ENCODE peak calls at places on chromosomes 4 and X, in six cellular contexts. V is H4, S is cardiac fibroblast, M is IMR-90, D is iris pigment epithelial cell, U is glutamatergic neuron. H is an unnamed sample.

GRCh38 chrX:153537080-153537479 is 19.6 kb downstream of the ATP2B3 start:
- DNase-seq in V (no peak), S (no peak), M (no peak), D (no peak), U (no peak), H (no peak)

GRCh38 chr4:152117054-152117453 is 356.2 kb upstream of the GATB start:
- DNase-seq in V (no peak), S (no peak), M (no peak), D (no peak), U (no peak), H (no peak)

GRCh38 chrX:116499780-116500179 is 37.0 kb upstream of the CT83 start:
- DNase-seq in V (peak; percentile 30), S (peak; percentile 52), M (no peak), D (peak; percentile 74), U (no peak), H (peak; percentile 6)

GRCh38 chr4:152850377-152850776 is 70.6 kb downstream of the ARFIP1 start:
- DNase-seq in V (peak; percentile 45), S (peak; percentile 40), M (peak; percentile 54), D (peak; percentile 67), U (no peak), H (peak; percentile 95)

GRCh38 chr4:13298655-13299054 is 185.5 kb downstream of the RAB28 start:
- DNase-seq in V (peak; percentile 43), S (no peak), M (peak; percentile 17), D (no peak), U (no peak), H (no peak)

GRCh38 chr4:54102747-54103146 is 2.8 kb downstream of the GSX2 start:
- DNase-seq in V (no peak), S (no peak), M (no peak), D (no peak), U (no peak), H (no peak)

GRCh38 chr4:138410266-138410665 is 168.1 kb upstream of the SLC7A11 start:
- DNase-seq in V (no peak), S (no peak), M (no peak), D (no peak), U (no peak), H (no peak)

GRCh38 chrX:119402588-119402987 is 3.5 kb downstream of the SLC25A43 start:
- DNase-seq in V (no peak), S (no peak), M (no peak), D (no peak), U (no peak), H (no peak)

GRCh38 chrX:20969565-20969964 is 404.7 kb upstream of the CNKSR2 start:
- DNase-seq in V (no peak), S (no peak), M (no peak), D (no peak), U (no peak), H (no peak)

GRCh38 chr4:26859762-26860156 is 882 bp upstream of the STIM2 start:
- DNase-seq in V (no peak), S (no peak), M (no peak), D (no peak), U (no peak), H (no peak)

GRCh38 chr4:4299006-4299405 is 9.0 kb downstream of the ZBTB49 start:
- DNase-seq in V (no peak), S (no peak), M (no peak), D (no peak), U (no peak), H (no peak)

GRCh38 chr4:10347281-10347795 is 109.9 kb downstream of the ZNF518B start:
- DNase-seq in V (no peak), S (no peak), M (no peak), D (no peak), U (no peak), H (no peak)

GRCh38 chrX:40468033-40468979 is 112.5 kb upstream of the ATP6AP2 start:
- DNase-seq in V (peak; percentile 69), S (peak; percentile 70), M (peak; percentile 5), D (peak; percentile 26), U (no peak), H (no peak)

GRCh38 chr4:185640809-185641675 is 105.7 kb upstream of the PDLIM3 start:
- DNase-seq in V (peak; percentile 76), S (peak; percentile 91), M (peak; percentile 82), D (peak; percentile 85), U (no peak), H (peak; percentile 48)

GRCh38 chr4:13989496-13989895 is 362.0 kb upstream of the BOD1L1 start:
- DNase-seq in V (peak; percentile 67), S (peak; percentile 47), M (no peak), D (no peak), U (no peak), H (no peak)

H was measured in epithelial cell of proximal tubule.